ENCODE peak calls at places on chromosomes 6 and 20, in ten cellular contexts. J is body of pancreas; U is right atrium auricular region; B is bronchial epithelial cell; C is right cardiac atrium; G is ovary; I is naive thymus-derived CD4-positive, alpha-beta T cell; V is endothelial cell of umbilical vein; F is heart left ventricle; K is dorsolateral prefrontal cortex. M is an unnamed sample.

GRCh38 chr6:112337209-112337638 is 9.9 kb upstream of the RFPL4B start:
- DNase-seq in J (peak; percentile 49), U (peak; percentile 75), B (peak; percentile 61), C (peak; percentile 73), G (peak; percentile 71), I (no peak), V (peak; percentile 89), F (peak; percentile 54), K (peak; percentile 71), M (peak; percentile 29)

GRCh38 chr6:40125680-40126079 is 191.4 kb upstream of the MOCS1 start:
- DNase-seq in J (no peak), U (no peak), B (no peak), C (no peak), G (no peak), I (no peak), V (no peak), F (no peak), K (no peak), M (no peak)

GRCh38 chr6:109743739-109744138 is 52.6 kb downstream of the FIG4 start:
- DNase-seq in J (no peak), U (no peak), B (peak; percentile 87), C (no peak), G (no peak), I (no peak), V (peak; percentile 83), F (no peak), K (no peak), M (no peak)

GRCh38 chr6:149140137-149140909 is 177.2 kb upstream of the TAB2 start:
- DNase-seq in J (no peak), U (no peak), B (no peak), C (no peak), G (no peak), I (peak; percentile 52), V (peak; percentile 38), F (no peak), K (no peak), M (no peak)

GRCh38 chr6:49506569-49507111 is 6.9 kb downstream of the GLYATL3 start:
- DNase-seq in J (peak; percentile 57), U (no peak), B (no peak), C (no peak), G (no peak), I (no peak), V (no peak), F (no peak), K (no peak), M (no peak)

GRCh38 chr6:7106752-7107577 is 796 bp upstream of the RREB1 start:
- DNase-seq in J (peak; percentile 22), U (no peak), B (no peak), C (peak; percentile 79), G (peak; percentile 52), I (peak; percentile 68), V (no peak), F (peak; percentile 35), K (no peak), M (no peak)

GRCh38 chr20:52972190-52972937 is at the start of gene TSHZ2:
- DNase-seq in J (peak; percentile 61), U (no peak), B (peak; percentile 50), C (peak; percentile 74), G (peak; percentile 67), I (peak; percentile 70), V (no peak), F (peak; percentile 42), K (no peak), M (peak; percentile 57)

GRCh38 chr6:99151634-99152344 is 197.7 kb downstream of the FAXC start:
- DNase-seq in J (peak; percentile 14), U (no peak), B (peak; percentile 46), C (peak; percentile 32), G (no peak), I (no peak), V (peak; percentile 29), F (no peak), K (no peak), M (no peak)

GRCh38 chr20:46903256-46903655 is 8.6 kb downstream of the EYA2 start:
- DNase-seq in J (no peak), U (no peak), B (no peak), C (no peak), G (no peak), I (no peak), V (no peak), F (no peak), K (no peak), M (no peak)

GRCh38 chr20:46899619-46900018 is 5.0 kb downstream of the EYA2 start:
- DNase-seq in J (no peak), U (peak; percentile 69), B (no peak), C (peak; percentile 83), G (no peak), I (no peak), V (no peak), F (peak; percentile 52), K (no peak), M (no peak)

GRCh38 chr20:46900068-46900467 is 5.4 kb downstream of the EYA2 start:
- DNase-seq in J (no peak), U (no peak), B (peak; percentile 28), C (no peak), G (no peak), I (no peak), V (no peak), F (no peak), K (no peak), M (no peak)

GRCh38 chr20:46900826-46901225 is 6.2 kb downstream of the EYA2 start:
- DNase-seq in J (no peak), U (no peak), B (peak; percentile 54), C (no peak), G (no peak), I (no peak), V (no peak), F (no peak), K (no peak), M (no peak)

GRCh38 chr20:46901638-46902037 is 7.0 kb downstream of the EYA2 start:
- DNase-seq in J (no peak), U (no peak), B (peak; percentile 99), C (no peak), G (no peak), I (no peak), V (no peak), F (no peak), K (no peak), M (no peak)
- H3K4me3 ChIP-seq in J (no peak overlapping the region), U (no peak overlapping the region), B (peak overlapping the region; percentile 32), C (no peak overlapping the region), G (no peak overlapping the region), I (no peak overlapping the region), V (no peak overlapping the region), F (no peak overlapping the region), K (no peak overlapping the region), M (no peak overlapping the region)

GRCh38 chr20:10368702-10369041 is 65.3 kb downstream of the MKKS start:
- DNase-seq in J (no peak), U (no peak), B (no peak), C (no peak), G (no peak), I (no peak), V (no peak), F (no peak), K (no peak), M (no peak)

GRCh38 chr20:10369723-10370090 is 64.3 kb downstream of the MKKS start:
- DNase-seq in J (peak; percentile 13), U (no peak), B (peak; percentile 67), C (no peak), G (peak; percentile 8), I (no peak), V (peak; percentile 80), F (no peak), K (no peak), M (no peak)

GRCh38 chr20:10367921-10368701 is 65.9 kb downstream of the MKKS start:
- DNase-seq in J (no peak), U (no peak), B (no peak), C (no peak), G (no peak), I (no peak), V (no peak), F (no peak), K (no peak), M (no peak)

GRCh38 chr20:10371467-10371866 is 62.6 kb downstream of the MKKS start:
- DNase-seq in J (no peak), U (no peak), B (no peak), C (no peak), G (no peak), I (no peak), V (no peak), F (no peak), K (no peak), M (no peak)

GRCh38 chr20:10370091-10370887 is 63.7 kb downstream of the MKKS start:
- DNase-seq in J (no peak), U (no peak), B (no peak), C (no peak), G (no peak), I (no peak), V (no peak), F (no peak), K (no peak), M (no peak)
- H3K4me3 ChIP-seq in J (no peak overlapping the region), U (no peak overlapping the region), B (no peak overlapping the region), C (no peak overlapping the region), G (no peak overlapping the region), I (no peak overlapping the region), V (no peak overlapping the region), F (no peak overlapping the region), K (no peak overlapping the region), M (no peak overlapping the region)

DNA sequence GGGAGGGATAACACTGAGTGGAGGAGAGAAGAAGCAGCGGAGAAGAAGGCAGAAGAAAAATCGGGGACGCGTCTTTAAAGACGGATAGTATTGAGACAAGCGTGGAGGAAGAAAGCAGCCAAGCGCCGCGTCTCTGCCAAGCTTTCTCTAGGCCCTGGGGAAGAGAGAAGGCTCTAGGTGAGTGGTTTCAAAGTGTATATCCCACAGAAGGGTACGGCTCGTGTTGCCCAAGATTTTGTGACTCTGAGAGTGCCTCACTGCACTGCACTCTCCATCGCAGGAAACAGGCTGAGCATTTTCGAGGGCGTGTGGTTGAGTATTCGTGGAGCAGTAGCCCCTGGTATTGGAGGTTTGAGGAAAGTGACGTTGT is 185.4 kb downstream of the TRIM27 start:
- DNase-seq in J (no peak), U (no peak), B (no peak), C (no peak), G (no peak), I (no peak), V (no peak), F (no peak), K (no peak), M (no peak)
- H3K4me3 ChIP-seq in J (no peak overlapping the region), U (no peak overlapping the region), B (no peak overlapping the region), C (no peak overlapping the region), G (no peak overlapping the region), I (no peak overlapping the region), V (no peak overlapping the region), F (no peak overlapping the region), K (no peak overlapping the region), M (no peak overlapping the region)

GRCh38 chr20:3775457-3775856 is 5.8 kb downstream of the SPEF1 start:
- DNase-seq in J (no peak), U (no peak), B (no peak), C (no peak), G (no peak), I (no peak), V (no peak), F (no peak), K (no peak), M (no peak)

GRCh38 chr20:3778976-3779375 is 2.3 kb downstream of the SPEF1 start:
- DNase-seq in J (no peak), U (no peak), B (no peak), C (no peak), G (no peak), I (no peak), V (no peak), F (peak; percentile 22), K (no peak), M (no peak)

GRCh38 chr20:3777381-3777725 is 3.9 kb downstream of the SPEF1 start:
- DNase-seq in J (no peak), U (no peak), B (no peak), C (no peak), G (no peak), I (no peak), V (no peak), F (no peak), K (no peak), M (no peak)

GRCh38 chr20:3781153-3781910 is at the start of gene SPEF1:
- DNase-seq in J (peak; percentile 84), U (peak; percentile 87), B (peak; percentile 92), C (peak; percentile 79), G (peak; percentile 72), I (no peak), V (peak; percentile 90), F (peak; percentile 79), K (peak; percentile 84), M (peak; percentile 68)

DNA sequence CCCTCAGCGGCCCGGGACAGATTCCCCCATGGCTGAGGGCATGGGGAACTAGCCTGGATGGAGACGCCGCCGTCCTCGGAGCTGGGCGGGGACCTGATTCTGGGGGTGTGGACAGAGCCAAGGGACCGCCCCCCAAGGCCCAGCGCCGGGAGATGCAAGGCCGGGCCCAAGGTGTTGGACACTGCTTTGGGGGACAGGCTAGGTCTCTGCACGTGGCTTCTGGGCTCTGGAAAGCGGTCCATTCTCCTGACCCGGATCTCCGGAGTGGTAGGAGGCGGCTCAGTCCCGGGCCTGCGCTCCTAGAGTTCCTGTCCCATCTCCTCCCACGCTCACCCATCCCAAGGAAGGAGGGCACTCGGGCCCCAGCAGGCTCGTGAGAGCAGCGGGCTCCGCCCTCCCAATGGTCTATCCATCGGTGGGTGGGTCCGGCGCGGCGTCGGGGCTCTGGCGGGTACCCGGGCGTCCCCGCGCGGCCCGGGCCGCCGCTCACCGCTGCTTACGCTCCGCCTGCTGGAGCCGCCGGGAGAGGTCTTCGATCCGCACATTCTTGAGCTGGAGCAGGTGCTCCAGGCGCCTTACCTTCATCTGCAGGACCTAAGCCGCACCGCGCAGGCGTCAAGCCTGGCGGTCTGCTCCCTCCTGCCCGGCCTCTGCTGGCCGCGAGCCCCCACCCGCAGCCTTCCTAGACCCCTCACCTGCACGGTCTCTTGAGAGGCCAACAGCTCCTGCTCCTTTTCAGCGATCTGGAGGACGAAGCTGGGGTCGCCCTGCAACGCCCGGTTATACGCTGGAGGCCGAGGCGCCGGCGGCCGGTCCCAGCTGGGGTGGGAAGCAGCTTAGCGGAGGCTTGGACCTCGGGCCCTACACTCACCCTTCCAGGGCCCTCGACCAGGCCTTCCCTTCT is 3.3 kb downstream of the SPEF1 start:
- DNase-seq in J (peak; percentile 59), U (peak; percentile 78), B (peak; percentile 26), C (peak; percentile 90), G (peak; percentile 68), I (no peak), V (peak; percentile 39), F (peak; percentile 73), K (peak; percentile 71), M (peak; percentile 55)
- H3K4me3 ChIP-seq in J (no peak overlapping the region), U (peak overlapping the region; percentile 38), B (peak overlapping the region; percentile 43), C (peak overlapping the region; percentile 54), G (peak overlapping the region; percentile 37), I (peak overlapping the region; percentile 59), V (peak overlapping the region; percentile 26), F (peak overlapping the region; percentile 46), K (peak overlapping the region; percentile 68), M (peak overlapping the region; percentile 59)